ENCODE peak calls at places on chromosomes 11 and 22, in six cellular contexts. H is brain microvascular endothelial cell, Z is tibial artery, D is testis, J is lung, T is heart right ventricle. S is an unnamed sample.

GRCh38 chr11:83241291-83241946 is 44.7 kb downstream of the CCDC90B start:
- DNase-seq in H (peak; percentile 74), Z (no peak), D (peak; percentile 80), J (peak; percentile 44), T (peak; percentile 19), S (peak; percentile 90)

GRCh38 chr11:84819561-84819960 is 807.6 kb downstream of the DLG2 start:
- DNase-seq in H (no peak), Z (no peak), D (no peak), J (no peak), T (no peak), S (no peak)

GRCh38 chr11:46363455-46363920 is 16.2 kb downstream of the DGKZ start:
- DNase-seq in H (peak; percentile 47), Z (no peak), D (no peak), J (no peak), T (peak; percentile 73), S (peak; percentile 41)

GRCh38 chr11:15858881-15859280 is 497.5 kb downstream of the SOX6 start:
- DNase-seq in H (no peak), Z (no peak), D (no peak), J (no peak), T (no peak), S (no peak)

GRCh38 chr22:44505796-44506354 is 7.8 kb upstream of the RTL6 start:
- DNase-seq in H (no peak), Z (peak; percentile 9), D (no peak), J (no peak), T (no peak), S (no peak)

GRCh38 chr11:100612766-100613165 is 74.3 kb upstream of the ARHGAP42 start:
- DNase-seq in H (no peak), Z (no peak), D (no peak), J (no peak), T (no peak), S (no peak)

GRCh38 chr11:114259124-114259526 is 37.1 kb upstream of the NNMT start:
- DNase-seq in H (no peak), Z (peak; percentile 85), D (peak; percentile 74), J (no peak), T (peak; percentile 38), S (no peak)

GRCh38 chr22:42300286-42301071 is 30.0 kb upstream of the TCF20 start:
- DNase-seq in H (no peak), Z (no peak), D (no peak), J (no peak), T (no peak), S (no peak)

GRCh38 chr11:22430286-22430685 is 92.1 kb downstream of the SLC17A6 start:
- DNase-seq in H (no peak), Z (no peak), D (no peak), J (no peak), T (no peak), S (no peak)

GRCh38 chr22:19996694-19997384 is 19.8 kb downstream of the ARVCF start:
- DNase-seq in H (no peak), Z (peak; percentile 63), D (no peak), J (no peak), T (no peak), S (no peak)

GRCh38 chr22:33038131-33038772 is 19.9 kb downstream of the SYN3 start:
- DNase-seq in H (peak; percentile 2), Z (no peak), D (no peak), J (no peak), T (no peak), S (no peak)

GRCh38 chr22:49156662-49157285 is 670.9 kb downstream of the BRD1 start:
- DNase-seq in H (no peak), Z (peak; percentile 27), D (no peak), J (no peak), T (no peak), S (no peak)

GRCh38 chr22:19806213-19807160 is 45.9 kb downstream of the TBX1 start:
- DNase-seq in H (no peak), Z (peak; percentile 65), D (no peak), J (peak; percentile 74), T (no peak), S (peak; percentile 30)

GRCh38 chr11:120068114-120068573 is 69.8 kb downstream of the TRIM29 start:
- DNase-seq in H (peak; percentile 18), Z (no peak), D (no peak), J (no peak), T (no peak), S (no peak)

GRCh38 chr11:59899532-59899931 is 20.9 kb downstream of the OOSP3 start:
- DNase-seq in H (peak; percentile 71), Z (no peak), D (peak; percentile 51), J (no peak), T (no peak), S (no peak)

GRCh38 chr11:115544422-115544821 is 40.2 kb upstream of the CADM1 start:
- DNase-seq in H (no peak), Z (no peak), D (no peak), J (no peak), T (no peak), S (no peak)

GRCh38 chr11:95247883-95248282 is 16.9 kb upstream of the SESN3 start:
- DNase-seq in H (no peak), Z (no peak), D (no peak), J (no peak), T (no peak), S (no peak)

GRCh38 chr11:2357246-2357645 is 19.9 kb upstream of the CD81 start:
- DNase-seq in H (no peak), Z (no peak), D (no peak), J (no peak), T (no peak), S (no peak)

GRCh38 chr22:20239063-20239950 is 28.8 kb downstream of the RTN4R start:
- DNase-seq in H (no peak), Z (no peak), D (no peak), J (no peak), T (peak; percentile 68), S (no peak)

GRCh38 chr11:118139578-118139977 is 13.0 kb downstream of the SCN4B start:
- DNase-seq in H (no peak), Z (no peak), D (no peak), J (no peak), T (no peak), S (peak; percentile 21)

GRCh38 chr11:68287419-68287818 is 15.6 kb upstream of the C11orf24 start:
- DNase-seq in H (no peak), Z (no peak), D (no peak), J (no peak), T (no peak), S (no peak)

GRCh38 chr11:121721961-121722360 is 269.2 kb upstream of the SORL1-AS1 start:
- DNase-seq in H (no peak), Z (no peak), D (no peak), J (no peak), T (no peak), S (no peak)

GRCh38 chr11:65113361-65113756 is 1.7 kb downstream of the TM7SF2 start:
- DNase-seq in H (no peak), Z (no peak), D (no peak), J (no peak), T (no peak), S (no peak)

GRCh38 chr22:41907436-41908401 is 7.2 kb downstream of the SHISA8 start:
- DNase-seq in H (no peak), Z (no peak), D (no peak), J (no peak), T (no peak), S (no peak)

GRCh38 chr11:41842673-41843072 is 383.2 kb upstream of the LRRC4C start:
- DNase-seq in H (no peak), Z (no peak), D (no peak), J (no peak), T (no peak), S (no peak)

GRCh38 chr11:119680899-119681370 is 48.1 kb downstream of the NECTIN1 start:
- DNase-seq in H (no peak), Z (no peak), D (peak; percentile 46), J (no peak), T (peak; percentile 68), S (no peak)

GRCh38 chr11:77411717-77412441 is 62.0 kb downstream of the PAK1 start:
- DNase-seq in H (peak; percentile 84), Z (peak; percentile 92), D (peak; percentile 89), J (peak; percentile 87), T (peak; percentile 74), S (peak; percentile 75)

GRCh38 chr11:122853261-122853660 is 15.0 kb downstream of the CRTAM start:
- DNase-seq in H (no peak), Z (no peak), D (no peak), J (no peak), T (no peak), S (peak; percentile 71)

GRCh38 chr11:122852071-122852831 is 14.0 kb downstream of the CRTAM start:
- DNase-seq in H (peak; percentile 44), Z (no peak), D (no peak), J (no peak), T (no peak), S (no peak)

GRCh38 chr11:122850076-122850631 is 11.9 kb downstream of the CRTAM start:
- DNase-seq in H (peak; percentile 72), Z (no peak), D (no peak), J (no peak), T (no peak), S (peak; percentile 68)

GRCh38 chr11:122851366-122852011 is 13.2 kb downstream of the CRTAM start:
- DNase-seq in H (no peak), Z (no peak), D (no peak), J (no peak), T (no peak), S (peak; percentile 42)

DNA sequence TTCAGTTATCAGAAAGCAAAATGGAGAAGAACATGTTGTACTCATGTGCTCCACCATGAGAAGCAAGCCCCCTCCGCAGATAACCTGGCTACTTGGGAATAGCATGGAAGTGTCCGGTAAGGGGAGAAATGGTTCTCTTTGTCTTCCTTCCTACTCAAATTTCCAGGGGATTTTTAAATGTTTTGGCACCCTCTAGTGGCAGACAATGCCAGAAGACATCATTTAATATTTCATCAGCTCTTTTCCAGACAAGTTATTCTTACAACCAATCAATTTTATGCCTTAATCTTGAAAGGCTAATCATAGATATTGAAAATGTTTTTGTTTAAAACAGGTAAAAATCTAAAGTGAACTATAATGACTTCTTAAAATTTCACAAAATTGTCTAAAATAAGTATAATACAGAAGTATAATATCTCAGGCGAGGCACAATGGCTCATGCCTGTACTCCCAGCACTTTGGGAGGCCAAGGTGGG is 15.7 kb downstream of the CRTAM start:
- DNase-seq in H (peak; percentile 80), Z (no peak), D (peak; percentile 76), J (peak; percentile 58), T (peak; percentile 79), S (peak; percentile 67)
- H3K27ac ChIP-seq in H (no peak overlapping the region), Z (no peak overlapping the region), D (no peak overlapping the region), J (no peak overlapping the region), T (no peak overlapping the region), S (no peak overlapping the region)

DNA sequence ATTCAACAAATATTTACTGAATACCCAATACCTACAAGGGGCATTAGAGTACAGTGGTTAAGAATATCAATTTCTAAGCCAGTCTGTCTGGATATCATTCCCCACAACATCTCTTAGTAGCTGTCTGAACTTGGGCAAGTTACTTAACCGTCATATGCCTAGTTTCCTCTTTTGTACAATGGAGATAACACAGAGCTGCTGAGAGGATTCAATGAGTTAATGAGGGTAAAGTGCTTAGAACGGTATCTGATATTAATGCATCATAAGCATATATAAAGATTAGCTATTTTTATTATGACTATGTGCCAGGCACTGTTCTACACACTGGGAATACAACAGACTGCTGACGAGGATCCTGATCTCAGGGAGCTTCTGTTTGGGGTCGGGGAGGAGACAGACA is 116.4 kb downstream of the APOL5 start:
- DNase-seq in H (no peak), Z (no peak), D (no peak), J (no peak), T (no peak), S (no peak)
- H3K27ac ChIP-seq in H (no peak overlapping the region), Z (no peak overlapping the region), D (no peak overlapping the region), J (peak overlapping the region; percentile 99), T (peak overlapping the region; percentile 78), S (no peak overlapping the region)

GRCh38 chr11:86066606-86067229 is 2.2 kb downstream of the PICALM start:
- DNase-seq in H (no peak), Z (no peak), D (no peak), J (no peak), T (no peak), S (no peak)
- H3K27ac ChIP-seq in H (peak overlapping the region; percentile 76), Z (peak overlapping the region; percentile 94), D (peak overlapping the region; percentile 95), J (peak overlapping the region; percentile 94), T (peak overlapping the region; percentile 98), S (peak overlapping the region; percentile 39)

GRCh38 chr11:74566386-74566960 is 25.9 kb upstream of the POLD3 start:
- DNase-seq in H (no peak), Z (no peak), D (no peak), J (no peak), T (no peak), S (no peak)
- H3K27ac ChIP-seq in H (no peak overlapping the region), Z (no peak overlapping the region), D (no peak overlapping the region), J (no peak overlapping the region), T (no peak overlapping the region), S (no peak overlapping the region)

S was measured in trophoblast cell.